ENCODE peak calls at places on chromosomes 1 and 21, in eight cellular contexts. X, K, M, I, L, D, E and U are unnamed samples.

GRCh38 chr1:33899746-33900145 is 35.9 kb downstream of the HMGB4 start:
- DNase-seq in X (no peak), K (no peak), M (no peak), I (no peak), L (no peak), D (no peak), E (no peak), U (no peak)

GRCh38 chr1:174965006-174965971 is 34.5 kb upstream of the CACYBP start:
- DNase-seq in X (no peak), K (no peak), M (no peak), I (no peak), L (no peak), D (peak; percentile 60), E (peak; percentile 32), U (peak; percentile 81)

GRCh38 chr1:171652234-171652822 is at the start of gene MYOC:
- DNase-seq in X (no peak), K (no peak), M (no peak), I (no peak), L (no peak), D (no peak), E (no peak), U (no peak)

GRCh38 chr1:98988906-98989603 is 15.6 kb downstream of the PLPPR5 start:
- DNase-seq in X (no peak), K (no peak), M (no peak), I (no peak), L (no peak), D (no peak), E (no peak), U (no peak)

GRCh38 chr21:37566790-37567725 is 200.5 kb downstream of the DYRK1A start:
- DNase-seq in X (no peak), K (no peak), M (no peak), I (peak; percentile 52), L (no peak), D (no peak), E (no peak), U (no peak)

GRCh38 chr1:151060241-151061011 is at the start of gene MLLT11:
- DNase-seq in X (no peak), K (peak; percentile 73), M (peak; percentile 94), I (peak; percentile 83), L (peak; percentile 66), D (no peak), E (no peak), U (peak; percentile 98)

GRCh38 chr1:9901148-9902059 is 8.7 kb downstream of the CTNNBIP1 start:
- DNase-seq in X (peak; percentile 85), K (no peak), M (no peak), I (no peak), L (no peak), D (no peak), E (peak; percentile 69), U (no peak)

GRCh38 chr1:197441990-197442389 is 173.9 kb downstream of the CRB1 start:
- DNase-seq in X (no peak), K (peak; percentile 27), M (peak; percentile 30), I (peak; percentile 76), L (no peak), D (no peak), E (no peak), U (peak; percentile 37)

GRCh38 chr1:203039609-203040517 is 13.6 kb downstream of the PPFIA4 start:
- DNase-seq in X (no peak), K (peak; percentile 35), M (peak; percentile 75), I (no peak), L (peak; percentile 32), D (no peak), E (no peak), U (peak; percentile 93)

GRCh38 chr21:30629173-30629572 is 5.8 kb upstream of the KRTAP20-2 start:
- DNase-seq in X (no peak), K (no peak), M (no peak), I (no peak), L (no peak), D (no peak), E (no peak), U (no peak)

GRCh38 chr1:47690341-47691244 is 252.7 kb downstream of the FOXD2 start:
- DNase-seq in X (no peak), K (no peak), M (no peak), I (peak; percentile 22), L (no peak), D (no peak), E (no peak), U (no peak)

GRCh38 chr1:33094971-33095604 is 14.1 kb downstream of the AZIN2 start:
- DNase-seq in X (no peak), K (peak; percentile 65), M (peak; percentile 75), I (peak; percentile 81), L (peak; percentile 88), D (no peak), E (peak; percentile 70), U (peak; percentile 70)

GRCh38 chr1:160064746-160065145 is 5.2 kb downstream of the KCNJ10 start:
- DNase-seq in X (no peak), K (no peak), M (no peak), I (no peak), L (no peak), D (no peak), E (no peak), U (peak; percentile 73)

GRCh38 chr1:8228253-8228652 is 89.7 kb upstream of the SLC45A1 start:
- DNase-seq in X (no peak), K (no peak), M (no peak), I (no peak), L (no peak), D (no peak), E (no peak), U (no peak)

GRCh38 chr1:243851129-243851756 is 1.2 kb upstream of the AKT3 start:
- DNase-seq in X (no peak), K (no peak), M (no peak), I (no peak), L (no peak), D (no peak), E (no peak), U (no peak)

GRCh38 chr1:169312084-169312954 is 55.3 kb downstream of the NME7 start:
- DNase-seq in X (no peak), K (peak; percentile 70), M (no peak), I (no peak), L (peak; percentile 97), D (peak; percentile 12), E (no peak), U (peak; percentile 61)

GRCh38 chr1:99956755-99957154 is 13.0 kb upstream of the SLC35A3 start:
- DNase-seq in X (no peak), K (no peak), M (no peak), I (no peak), L (no peak), D (no peak), E (no peak), U (peak; percentile 20)

GRCh38 chr1:158506369-158506987 is 34.5 kb downstream of the OR10R2 start:
- DNase-seq in X (no peak), K (peak; percentile 7), M (peak; percentile 77), I (no peak), L (peak; percentile 32), D (peak; percentile 35), E (no peak), U (peak; percentile 80)

GRCh38 chr1:219639843-219640606 is 27.1 kb upstream of the ZC3H11B start:
- DNase-seq in X (no peak), K (no peak), M (no peak), I (no peak), L (peak; percentile 84), D (no peak), E (no peak), U (no peak)

GRCh38 chr21:14321042-14321441 is 61.9 kb downstream of the HSPA13 start:
- DNase-seq in X (no peak), K (no peak), M (no peak), I (no peak), L (peak; percentile 56), D (no peak), E (no peak), U (no peak)

GRCh38 chr1:70930062-70930461 is 117.6 kb downstream of the PTGER3 start:
- DNase-seq in X (no peak), K (no peak), M (no peak), I (no peak), L (no peak), D (no peak), E (no peak), U (no peak)

GRCh38 chr1:94980909-94981252 is 54.0 kb upstream of the CNN3 start:
- DNase-seq in X (no peak), K (no peak), M (no peak), I (no peak), L (no peak), D (no peak), E (no peak), U (no peak)

GRCh38 chr1:94981574-94981973 is 54.7 kb upstream of the CNN3 start:
- DNase-seq in X (no peak), K (no peak), M (no peak), I (no peak), L (no peak), D (no peak), E (no peak), U (no peak)

GRCh38 chr1:94982403-94982802 is 55.5 kb upstream of the CNN3 start:
- DNase-seq in X (no peak), K (no peak), M (no peak), I (no peak), L (peak; percentile 37), D (no peak), E (no peak), U (no peak)

GRCh38 chr1:94980049-94980908 is 53.4 kb upstream of the CNN3 start:
- DNase-seq in X (no peak), K (no peak), M (no peak), I (no peak), L (no peak), D (no peak), E (no peak), U (no peak)

GRCh38 chr1:94983343-94983742 is 56.4 kb upstream of the CNN3 start:
- DNase-seq in X (no peak), K (peak; percentile 18), M (no peak), I (no peak), L (peak; percentile 86), D (no peak), E (no peak), U (no peak)
- H3K27ac ChIP-seq in X (peak overlapping the region; percentile 45), K (no peak overlapping the region), M (no peak overlapping the region), I (no peak overlapping the region), L (peak overlapping the region; percentile 8), D (no peak overlapping the region), E (peak overlapping the region; percentile 13), U (no peak overlapping the region)

GRCh38 chr1:27832762-27833161 is 2.2 kb downstream of the PPP1R8 start:
- DNase-seq in X (no peak), K (no peak), M (no peak), I (no peak), L (peak; percentile 25), D (no peak), E (no peak), U (no peak)
- H3K27ac ChIP-seq in X (no peak overlapping the region), K (no peak overlapping the region), M (no peak overlapping the region), I (no peak overlapping the region), L (no peak overlapping the region), D (no peak overlapping the region), E (no peak overlapping the region), U (no peak overlapping the region)

DNA sequence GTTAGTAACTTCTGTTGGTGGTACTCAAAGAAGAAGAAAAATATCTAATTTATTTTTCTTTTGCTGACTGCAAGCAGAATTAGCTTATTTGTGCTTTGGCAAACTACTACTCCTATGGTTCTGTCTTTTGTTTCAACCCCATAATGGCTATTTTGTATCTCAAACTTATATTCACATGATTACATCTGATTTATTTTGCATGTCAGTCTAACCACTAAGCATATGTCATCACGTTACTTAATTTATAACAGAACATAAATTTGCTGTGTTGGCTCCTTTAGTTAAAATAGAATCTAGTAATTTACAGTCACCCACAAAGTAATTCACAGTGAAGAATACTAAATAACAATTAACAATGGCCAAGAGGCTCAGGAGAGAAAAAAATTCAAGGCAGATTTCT is 39.1 kb upstream of the CNN3 start:
- DNase-seq in X (no peak), K (no peak), M (no peak), I (no peak), L (no peak), D (no peak), E (no peak), U (no peak)
- H3K27ac ChIP-seq in X (no peak overlapping the region), K (no peak overlapping the region), M (no peak overlapping the region), I (no peak overlapping the region), L (no peak overlapping the region), D (no peak overlapping the region), E (no peak overlapping the region), U (no peak overlapping the region)

GRCh38 chr21:42627527-42628289 is 25.7 kb upstream of the PDE9A start:
- DNase-seq in X (no peak), K (no peak), M (no peak), I (no peak), L (no peak), D (no peak), E (no peak), U (no peak)
- H3K27ac ChIP-seq in X (no peak overlapping the region), K (no peak overlapping the region), M (no peak overlapping the region), I (no peak overlapping the region), L (no peak overlapping the region), D (no peak overlapping the region), E (no peak overlapping the region), U (no peak overlapping the region)